ENCODE peak calls at places on chromosomes 6 and 20, in nine cellular contexts. P, R, V, T, Z, J, Y, W and E are unnamed samples.

GRCh38 chr6:137904822-137905617 is 38.0 kb downstream of the TNFAIP3 start:
- DNase-seq in P (no peak), R (no peak), V (peak; percentile 36), T (no peak), Z (no peak), J (no peak), Y (no peak), W (no peak), E (no peak)

GRCh38 chr6:8195040-8195713 is 92.8 kb upstream of the EEF1E1 start:
- DNase-seq in P (no peak), R (no peak), V (no peak), T (no peak), Z (no peak), J (peak; percentile 18), Y (no peak), W (no peak), E (no peak)

GRCh38 chr6:14559754-14560527 is 442.4 kb downstream of the CD83 start:
- DNase-seq in P (no peak), R (no peak), V (no peak), T (no peak), Z (no peak), J (no peak), Y (no peak), W (no peak), E (no peak)

GRCh38 chr6:35425284-35425683 is 26.9 kb upstream of the FANCE start:
- DNase-seq in P (no peak), R (no peak), V (no peak), T (no peak), Z (no peak), J (no peak), Y (no peak), W (no peak), E (no peak)

GRCh38 chr6:36769676-36770499 is 69.4 kb downstream of the CPNE5 start:
- DNase-seq in P (no peak), R (no peak), V (no peak), T (peak; percentile 34), Z (peak; percentile 87), J (no peak), Y (no peak), W (no peak), E (no peak)

GRCh38 chr6:37056439-37057127 is 51.1 kb downstream of the FGD2 start:
- DNase-seq in P (no peak), R (no peak), V (no peak), T (no peak), Z (no peak), J (peak; percentile 31), Y (no peak), W (no peak), E (peak; percentile 74)

GRCh38 chr20:49832632-49833327 is 20.2 kb downstream of the SLC9A8 start:
- DNase-seq in P (no peak), R (no peak), V (no peak), T (no peak), Z (no peak), J (no peak), Y (no peak), W (no peak), E (no peak)

GRCh38 chr20:41540459-41540858 is 77.7 kb downstream of the CHD6 start:
- DNase-seq in P (no peak), R (no peak), V (no peak), T (no peak), Z (no peak), J (no peak), Y (no peak), W (no peak), E (no peak)

GRCh38 chr6:141483561-141484061 is 649.1 kb upstream of the GJE1 start:
- DNase-seq in P (no peak), R (peak; percentile 65), V (peak; percentile 47), T (no peak), Z (no peak), J (no peak), Y (peak; percentile 16), W (no peak), E (no peak)

GRCh38 chr6:123564363-123564762 is 72.4 kb downstream of the TRDN start:
- DNase-seq in P (no peak), R (no peak), V (no peak), T (no peak), Z (no peak), J (no peak), Y (no peak), W (no peak), E (no peak)

GRCh38 chr6:148682990-148683389 is 63.8 kb upstream of the UST start:
- DNase-seq in P (no peak), R (no peak), V (peak; percentile 11), T (no peak), Z (no peak), J (no peak), Y (no peak), W (no peak), E (no peak)

GRCh38 chr6:148681666-148682065 is 65.2 kb upstream of the UST start:
- DNase-seq in P (no peak), R (no peak), V (no peak), T (no peak), Z (no peak), J (no peak), Y (no peak), W (no peak), E (no peak)

GRCh38 chr6:148682252-148682651 is 64.6 kb upstream of the UST start:
- DNase-seq in P (no peak), R (no peak), V (no peak), T (no peak), Z (no peak), J (no peak), Y (no peak), W (no peak), E (no peak)

GRCh38 chr6:148677594-148678476 is 69.0 kb upstream of the UST start:
- DNase-seq in P (no peak), R (no peak), V (no peak), T (no peak), Z (no peak), J (no peak), Y (no peak), W (no peak), E (no peak)

GRCh38 chr6:148678682-148679081 is 68.1 kb upstream of the UST start:
- DNase-seq in P (no peak), R (no peak), V (no peak), T (no peak), Z (no peak), J (no peak), Y (no peak), W (no peak), E (no peak)
- TF ChIP-seq POLR2AphosphoS5 in P (no peak), R (no peak), V (no peak), T (no peak), Z (no peak), J (no peak), Y (no peak), W (no peak), E (no peak)

DNA sequence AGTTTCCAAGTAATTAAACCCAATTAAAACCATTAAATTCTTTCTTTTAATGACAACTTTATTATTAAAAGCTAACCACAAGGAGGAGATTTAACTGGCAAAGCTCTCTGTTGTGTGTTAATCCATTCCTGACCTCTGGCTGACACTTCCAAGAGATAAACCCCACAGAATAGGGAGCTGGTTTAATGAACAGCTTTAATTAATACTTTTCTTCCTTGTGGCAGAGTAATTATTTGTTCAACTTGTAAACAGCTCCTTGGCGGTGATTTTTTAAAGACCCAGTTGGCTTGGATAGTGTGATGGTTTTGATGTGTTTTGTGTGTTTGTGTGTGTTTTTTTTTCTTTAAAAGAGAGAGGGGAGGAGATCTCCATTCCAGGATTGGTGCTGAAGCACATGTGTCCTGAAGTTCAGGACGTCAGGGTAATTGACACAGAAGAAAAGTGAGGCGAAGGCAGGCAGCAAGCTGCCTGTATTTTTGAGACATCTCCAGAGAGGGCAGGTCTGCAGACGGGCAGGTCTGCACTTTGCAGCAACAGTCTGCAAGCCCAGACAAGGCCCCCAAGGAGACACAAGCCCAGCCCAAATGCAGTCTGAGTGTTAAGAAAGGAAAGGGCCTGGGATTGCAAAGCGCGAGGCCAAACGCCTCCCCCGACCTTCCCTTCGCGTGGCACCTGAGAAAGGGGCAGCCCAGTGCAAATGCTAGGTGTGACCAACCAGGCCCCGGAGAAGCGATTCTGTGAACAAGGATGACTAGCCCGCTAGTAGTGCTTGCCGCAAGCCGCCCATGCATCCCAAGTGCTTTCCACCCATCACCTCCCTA is 230.7 kb downstream of the ZMYND8 start:
- DNase-seq in P (no peak), R (no peak), V (no peak), T (no peak), Z (no peak), J (no peak), Y (no peak), W (no peak), E (no peak)
- TF ChIP-seq POLR2AphosphoS5 in P (peak; percentile 23), R (no peak), V (no peak), T (no peak), Z (no peak), J (no peak), Y (no peak), W (no peak), E (no peak)

GRCh38 chr6:108123946-108124345 is 41.9 kb upstream of the NR2E1 start:
- DNase-seq in P (no peak), R (no peak), V (no peak), T (no peak), Z (no peak), J (no peak), Y (no peak), W (no peak), E (no peak)

GRCh38 chr6:108123516-108123929 is 42.3 kb upstream of the NR2E1 start:
- DNase-seq in P (no peak), R (no peak), V (no peak), T (no peak), Z (no peak), J (no peak), Y (no peak), W (no peak), E (no peak)

GRCh38 chr6:108127056-108127455 is 38.8 kb upstream of the NR2E1 start:
- DNase-seq in P (no peak), R (no peak), V (no peak), T (no peak), Z (no peak), J (no peak), Y (no peak), W (no peak), E (no peak)

GRCh38 chr6:108132863-108133262 is 33.0 kb upstream of the NR2E1 start:
- DNase-seq in P (no peak), R (no peak), V (no peak), T (no peak), Z (no peak), J (no peak), Y (no peak), W (no peak), E (no peak)

DNA sequence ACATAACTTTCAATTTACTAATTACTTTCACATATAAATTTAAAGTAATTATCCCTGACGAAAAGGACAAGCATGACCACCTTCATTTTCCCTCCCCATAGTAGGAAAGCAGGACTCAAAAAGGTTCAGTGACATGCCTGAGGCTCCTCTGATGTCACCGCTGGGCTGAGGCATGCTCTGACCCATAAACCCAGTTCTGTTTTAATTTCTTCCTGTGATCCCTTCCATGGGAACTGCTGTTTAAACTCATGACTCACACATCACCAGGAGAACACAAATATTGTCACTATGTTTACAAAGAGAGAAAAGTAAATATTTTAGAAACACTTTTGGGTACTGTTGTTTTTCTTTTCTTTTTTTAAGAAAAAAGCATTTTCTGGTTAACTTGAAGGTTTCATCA is 38.0 kb upstream of the NR2E1 start:
- DNase-seq in P (no peak), R (peak; percentile 93), V (no peak), T (no peak), Z (no peak), J (no peak), Y (no peak), W (no peak), E (no peak)
- TF ChIP-seq POLR2AphosphoS5 in P (peak; percentile 44), R (peak; percentile 48), V (no peak), T (no peak), Z (no peak), J (no peak), Y (no peak), W (no peak), E (no peak)

GRCh38 chr6:12403201-12403826 is 113.2 kb downstream of the EDN1 start:
- DNase-seq in P (no peak), R (peak; percentile 24), V (no peak), T (no peak), Z (no peak), J (no peak), Y (no peak), W (no peak), E (no peak)
- TF ChIP-seq POLR2AphosphoS5 in P (no peak), R (no peak), V (no peak), T (no peak), Z (no peak), J (no peak), Y (no peak), W (no peak), E (no peak)